ENCODE peak calls at places on chromosomes 12 and 14, in seven cellular contexts. B is PC-3, J is HCT116, M is adipocyte, U is neural progenitor cell, Q is IMR-90, Z is fibroblast of lung. D is an unnamed sample.

GRCh38 chr12:131929530-131930456 is 717 bp downstream of the PUS1 start:
- DNase-seq in B (peak; percentile 37), J (no peak), M (peak; percentile 49), U (peak; percentile 71), Q (peak; percentile 10), Z (no peak), D (no peak)

GRCh38 chr12:132827763-132828703 is 636 bp downstream of the GOLGA3 start:
- DNase-seq in B (peak; percentile 77), J (no peak), M (peak; percentile 66), U (no peak), Q (peak; percentile 84), Z (peak; percentile 76), D (no peak)

GRCh38 chr12:131919366-131920156 is 9.5 kb upstream of the PUS1 start:
- DNase-seq in B (no peak), J (no peak), M (no peak), U (no peak), Q (no peak), Z (no peak), D (no peak)

GRCh38 chr12:103800252-103800771 is 40.7 kb downstream of the NT5DC3 start:
- DNase-seq in B (no peak), J (no peak), M (no peak), U (no peak), Q (peak; percentile 73), Z (peak; percentile 89), D (no peak)

GRCh38 chr12:44835641-44836379 is 40.3 kb downstream of the NELL2 start:
- DNase-seq in B (no peak), J (no peak), M (no peak), U (no peak), Q (no peak), Z (no peak), D (no peak)

GRCh38 chr12:113227169-113227568 is 5.9 kb downstream of the TPCN1 start:
- DNase-seq in B (no peak), J (no peak), M (no peak), U (no peak), Q (no peak), Z (no peak), D (no peak)

GRCh38 chr12:115149685-115150378 is 465.9 kb upstream of the TBX3 start:
- DNase-seq in B (peak; percentile 79), J (no peak), M (peak; percentile 78), U (no peak), Q (peak; percentile 99), Z (peak; percentile 95), D (no peak)

GRCh38 chr12:96136720-96137378 is 57.3 kb upstream of the ELK3 start:
- DNase-seq in B (peak; percentile 22), J (no peak), M (no peak), U (no peak), Q (peak; percentile 31), Z (peak; percentile 34), D (no peak)

GRCh38 chr12:64221656-64222010 is 463 bp downstream of the KICS2 start:
- DNase-seq in B (peak; percentile 87), J (peak; percentile 76), M (peak; percentile 91), U (peak; percentile 95), Q (peak; percentile 72), Z (peak; percentile 87), D (peak; percentile 82)

GRCh38 chr12:104718581-104718980 is 239.5 kb downstream of the SLC41A2 start:
- DNase-seq in B (no peak), J (no peak), M (peak; percentile 50), U (no peak), Q (peak; percentile 34), Z (peak; percentile 53), D (no peak)

GRCh38 chr12:113142886-113143329 is 6.6 kb upstream of the CFAP73 start:
- DNase-seq in B (no peak), J (no peak), M (no peak), U (no peak), Q (no peak), Z (no peak), D (no peak)

GRCh38 chr14:59705866-59706265 is 129.3 kb upstream of the CCDC175 start:
- DNase-seq in B (no peak), J (no peak), M (no peak), U (no peak), Q (no peak), Z (no peak), D (no peak)

GRCh38 chr12:124286414-124286813 is 8.5 kb upstream of the RFLNA start:
- DNase-seq in B (no peak), J (no peak), M (peak; percentile 11), U (no peak), Q (no peak), Z (no peak), D (no peak)

DNA sequence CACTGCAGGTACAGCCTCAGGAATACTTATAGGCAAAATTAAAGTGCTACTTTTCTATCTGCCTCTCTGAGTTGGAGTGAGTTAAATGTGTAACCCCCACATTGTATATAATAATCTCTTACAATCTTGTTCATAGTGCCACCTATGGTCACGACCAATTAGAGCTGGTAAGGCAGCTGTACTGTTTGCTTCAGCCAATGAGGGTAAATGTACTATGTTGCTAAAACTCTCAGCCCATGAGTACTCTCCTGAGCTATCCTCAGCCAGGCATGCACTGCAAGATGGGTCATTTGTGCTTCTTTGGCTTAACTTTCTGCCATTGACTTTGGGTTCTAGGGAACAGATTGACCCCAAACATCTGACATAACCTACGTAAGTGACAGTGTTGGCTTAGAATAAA is 15.0 kb upstream of the MDM2 start:
- DNase-seq in B (peak; percentile 50), J (peak; percentile 59), M (no peak), U (peak; percentile 14), Q (peak; percentile 49), Z (peak; percentile 48), D (no peak)
- H3K9ac ChIP-seq in B (no peak overlapping the region), J (no peak overlapping the region), M (no peak overlapping the region), U (no peak overlapping the region), Q (no peak overlapping the region), Z (no peak overlapping the region), D (no peak overlapping the region)

DNA sequence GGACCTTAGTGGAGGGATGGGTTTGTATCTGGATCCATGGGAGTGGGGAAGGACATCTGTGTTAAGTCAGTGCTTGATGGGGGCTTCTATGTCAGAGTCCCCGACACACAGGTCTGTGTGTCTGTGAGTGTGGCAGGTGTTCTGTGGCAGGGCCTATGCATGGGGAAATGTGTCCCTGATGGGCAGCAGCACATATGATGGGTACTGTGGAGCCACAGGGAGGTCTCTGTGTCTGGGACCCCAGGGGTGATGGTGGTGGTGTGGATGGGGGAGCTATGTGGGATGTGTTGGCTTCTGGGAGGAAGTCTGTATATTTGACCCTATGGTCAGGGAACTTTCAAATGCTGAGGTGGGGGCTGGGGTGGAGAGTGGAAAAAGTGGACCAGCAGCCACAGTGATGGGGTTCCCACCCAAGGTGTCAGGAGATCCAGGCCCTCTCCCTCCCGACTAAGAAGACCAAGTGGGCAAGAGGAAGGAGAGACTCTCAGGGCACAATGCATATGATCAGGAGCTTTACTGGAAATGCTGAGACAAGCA is 16.5 kb downstream of the KRT7 start:
- DNase-seq in B (no peak), J (no peak), M (no peak), U (no peak), Q (no peak), Z (no peak), D (no peak)
- H3K9ac ChIP-seq in B (peak overlapping the region; percentile 5), J (no peak overlapping the region), M (no peak overlapping the region), U (no peak overlapping the region), Q (no peak overlapping the region), Z (no peak overlapping the region), D (no peak overlapping the region)

GRCh38 chr14:64496764-64497163 is 6.9 kb downstream of the ZBTB25 start:
- DNase-seq in B (no peak), J (no peak), M (no peak), U (no peak), Q (no peak), Z (no peak), D (no peak)

GRCh38 chr14:64502476-64503183 is 1.0 kb downstream of the ZBTB25 start:
- DNase-seq in B (peak; percentile 43), J (no peak), M (peak; percentile 52), U (peak; percentile 44), Q (peak; percentile 16), Z (peak; percentile 21), D (no peak)

GRCh38 chr14:64501326-64502171 is 2.1 kb downstream of the ZBTB25 start:
- DNase-seq in B (peak; percentile 72), J (no peak), M (peak; percentile 65), U (no peak), Q (peak; percentile 38), Z (peak; percentile 63), D (no peak)

GRCh38 chr14:64503184-64503433 is 529 bp downstream of the ZBTB25 start:
- DNase-seq in B (no peak), J (no peak), M (no peak), U (peak; percentile 50), Q (no peak), Z (no peak), D (no peak)

GRCh38 chr14:64500088-64500487 is 3.5 kb downstream of the ZBTB25 start:
- DNase-seq in B (no peak), J (no peak), M (peak; percentile 65), U (no peak), Q (no peak), Z (peak; percentile 35), D (no peak)
- H3K9ac ChIP-seq in B (no peak overlapping the region), J (no peak overlapping the region), M (peak overlapping the region; percentile 96), U (no peak overlapping the region), Q (no peak overlapping the region), Z (no peak overlapping the region), D (no peak overlapping the region)

GRCh38 chr14:104799657-104800599 is 973 bp upstream of the ZBTB42 start:
- DNase-seq in B (peak; percentile 77), J (no peak), M (peak; percentile 92), U (peak; percentile 74), Q (peak; percentile 67), Z (peak; percentile 78), D (no peak)
- H3K9ac ChIP-seq in B (no peak overlapping the region), J (peak overlapping the region; percentile 11), M (peak overlapping the region; percentile 91), U (no peak overlapping the region), Q (peak overlapping the region; percentile 41), Z (no peak overlapping the region), D (peak overlapping the region; percentile 85)

GRCh38 chr12:42166501-42166900 is 21.8 kb upstream of the GXYLT1 start:
- DNase-seq in B (no peak), J (no peak), M (no peak), U (no peak), Q (peak; percentile 21), Z (no peak), D (no peak)

GRCh38 chr12:42162940-42163339 is 18.3 kb upstream of the GXYLT1 start:
- DNase-seq in B (no peak), J (no peak), M (no peak), U (no peak), Q (no peak), Z (no peak), D (no peak)

GRCh38 chr12:42161529-42161928 is 16.9 kb upstream of the GXYLT1 start:
- DNase-seq in B (no peak), J (no peak), M (no peak), U (no peak), Q (no peak), Z (no peak), D (no peak)

GRCh38 chr12:42162198-42162597 is 17.5 kb upstream of the GXYLT1 start:
- DNase-seq in B (peak; percentile 18), J (no peak), M (no peak), U (no peak), Q (peak; percentile 67), Z (no peak), D (no peak)

DNA sequence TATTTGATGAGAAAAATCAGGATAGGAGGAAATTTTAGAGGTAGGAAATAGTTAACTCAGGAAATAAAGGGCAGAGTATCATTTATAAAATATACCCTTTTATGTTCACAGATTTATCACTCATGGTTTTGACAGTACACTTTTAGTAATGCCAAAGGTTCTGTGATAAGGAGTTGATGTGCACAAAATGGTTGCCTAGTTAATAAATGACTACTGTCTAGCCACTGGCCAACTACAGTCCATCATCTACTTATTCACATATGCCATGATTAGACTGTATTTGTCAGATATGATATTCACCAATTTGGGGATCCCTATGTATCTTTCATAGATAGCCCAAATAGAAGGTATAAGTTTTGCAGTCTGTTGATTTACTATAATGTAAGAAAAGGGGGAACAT is 19.2 kb upstream of the GXYLT1 start:
- DNase-seq in B (no peak), J (no peak), M (no peak), U (no peak), Q (no peak), Z (no peak), D (no peak)
- H3K9ac ChIP-seq in B (no peak overlapping the region), J (no peak overlapping the region), M (no peak overlapping the region), U (no peak overlapping the region), Q (no peak overlapping the region), Z (no peak overlapping the region), D (no peak overlapping the region)